ENCODE peak calls at places on chromosomes 3 and 15, in nine cellular contexts. One of them, this sample, is unnamed.

GRCh38 chr15:70636540-70637165 is 126.7 kb downstream of the UACA start:
- DNase-seq in stimulated activated CD4-positive, alpha-beta T cell treated with anti-CD3 and anti-CD28 coated beads, Interleukin-12 subunit alpha, Interleukin-12 subunit beta, amount 100 ng/mL, for 4 hours: no peak
- DNase-seq in epithelial cell of esophagus: no peak
- DNase-seq in mesenchymal stem cell: peak; percentile 37
- DNase-seq in T1000: no peak
- DNase-seq in OCI-LY7: no peak
- DNase-seq in activated CD4-positive, alpha-beta T cell treated with anti-CD3 and anti-CD28 coated beads for 4 hours: no peak
- DNase-seq in astrocyte of the spinal cord: peak; percentile 36
- DNase-seq in GM12891: no peak
- DNase-seq in this sample: peak; percentile 74

GRCh38 chr3:155423526-155423925 is 130.0 kb upstream of the STRIT1 start:
- DNase-seq in mesenchymal stem cell: no peak
- DNase-seq in OCI-LY7: no peak
- DNase-seq in epithelial cell of esophagus: no peak
- DNase-seq in GM12891: no peak
- DNase-seq in T1000: no peak
- DNase-seq in stimulated activated CD4-positive, alpha-beta T cell treated with anti-CD3 and anti-CD28 coated beads, Interleukin-12 subunit alpha, Interleukin-12 subunit beta, amount 100 ng/mL, for 4 hours: no peak
- DNase-seq in activated CD4-positive, alpha-beta T cell treated with anti-CD3 and anti-CD28 coated beads for 4 hours: no peak
- DNase-seq in astrocyte of the spinal cord: no peak
- DNase-seq in this sample: no peak

GRCh38 chr3:33372218-33373081 is 67.8 kb downstream of the UBP1 start:
- DNase-seq in GM12891: peak; percentile 21
- DNase-seq in stimulated activated CD4-positive, alpha-beta T cell treated with anti-CD3 and anti-CD28 coated beads, Interleukin-12 subunit alpha, Interleukin-12 subunit beta, amount 100 ng/mL, for 4 hours: peak; percentile 32
- DNase-seq in T1000: peak; percentile 46
- DNase-seq in epithelial cell of esophagus: peak; percentile 77
- DNase-seq in astrocyte of the spinal cord: peak; percentile 77
- DNase-seq in activated CD4-positive, alpha-beta T cell treated with anti-CD3 and anti-CD28 coated beads for 4 hours: peak; percentile 18
- DNase-seq in mesenchymal stem cell: peak; percentile 74
- DNase-seq in OCI-LY7: peak; percentile 60
- DNase-seq in this sample: peak; percentile 80

GRCh38 chr3:13824521-13825316 is 55.2 kb downstream of the WNT7A start:
- DNase-seq in activated CD4-positive, alpha-beta T cell treated with anti-CD3 and anti-CD28 coated beads for 4 hours: no peak
- DNase-seq in T1000: no peak
- DNase-seq in mesenchymal stem cell: no peak
- DNase-seq in epithelial cell of esophagus: peak; percentile 23
- DNase-seq in stimulated activated CD4-positive, alpha-beta T cell treated with anti-CD3 and anti-CD28 coated beads, Interleukin-12 subunit alpha, Interleukin-12 subunit beta, amount 100 ng/mL, for 4 hours: no peak
- DNase-seq in astrocyte of the spinal cord: no peak
- DNase-seq in GM12891: no peak
- DNase-seq in OCI-LY7: no peak
- DNase-seq in this sample: no peak

GRCh38 chr3:72317491-72317890 is 530.8 kb downstream of the SHQ1 start:
- DNase-seq in stimulated activated CD4-positive, alpha-beta T cell treated with anti-CD3 and anti-CD28 coated beads, Interleukin-12 subunit alpha, Interleukin-12 subunit beta, amount 100 ng/mL, for 4 hours: no peak
- DNase-seq in activated CD4-positive, alpha-beta T cell treated with anti-CD3 and anti-CD28 coated beads for 4 hours: no peak
- DNase-seq in mesenchymal stem cell: no peak
- DNase-seq in T1000: no peak
- DNase-seq in GM12891: no peak
- DNase-seq in OCI-LY7: no peak
- DNase-seq in astrocyte of the spinal cord: no peak
- DNase-seq in epithelial cell of esophagus: no peak
- DNase-seq in this sample: peak; percentile 45

GRCh38 chr3:169659096-169659521 is 4.4 kb downstream of the MECOM start:
- DNase-seq in astrocyte of the spinal cord: no peak
- DNase-seq in activated CD4-positive, alpha-beta T cell treated with anti-CD3 and anti-CD28 coated beads for 4 hours: no peak
- DNase-seq in stimulated activated CD4-positive, alpha-beta T cell treated with anti-CD3 and anti-CD28 coated beads, Interleukin-12 subunit alpha, Interleukin-12 subunit beta, amount 100 ng/mL, for 4 hours: no peak
- DNase-seq in mesenchymal stem cell: no peak
- DNase-seq in epithelial cell of esophagus: no peak
- DNase-seq in GM12891: no peak
- DNase-seq in OCI-LY7: no peak
- DNase-seq in T1000: no peak
- DNase-seq in this sample: peak; percentile 4

GRCh38 chr3:126982125-126982521 is 792 bp upstream of the PLXNA1 start:
- DNase-seq in GM12891: no peak
- DNase-seq in OCI-LY7: no peak
- DNase-seq in T1000: no peak
- DNase-seq in mesenchymal stem cell: peak; percentile 63
- DNase-seq in stimulated activated CD4-positive, alpha-beta T cell treated with anti-CD3 and anti-CD28 coated beads, Interleukin-12 subunit alpha, Interleukin-12 subunit beta, amount 100 ng/mL, for 4 hours: peak; percentile 59
- DNase-seq in epithelial cell of esophagus: peak; percentile 62
- DNase-seq in astrocyte of the spinal cord: peak; percentile 19
- DNase-seq in activated CD4-positive, alpha-beta T cell treated with anti-CD3 and anti-CD28 coated beads for 4 hours: peak; percentile 80
- DNase-seq in this sample: no peak

GRCh38 chr15:77059761-77060345 is 11.1 kb downstream of the TSPAN3 start:
- DNase-seq in activated CD4-positive, alpha-beta T cell treated with anti-CD3 and anti-CD28 coated beads for 4 hours: no peak
- DNase-seq in stimulated activated CD4-positive, alpha-beta T cell treated with anti-CD3 and anti-CD28 coated beads, Interleukin-12 subunit alpha, Interleukin-12 subunit beta, amount 100 ng/mL, for 4 hours: no peak
- DNase-seq in astrocyte of the spinal cord: no peak
- DNase-seq in OCI-LY7: peak; percentile 34
- DNase-seq in T1000: no peak
- DNase-seq in epithelial cell of esophagus: no peak
- DNase-seq in mesenchymal stem cell: no peak
- DNase-seq in GM12891: no peak
- DNase-seq in this sample: peak; percentile 33

GRCh38 chr3:148962513-148962912 is 28.8 kb upstream of the GYG1 start:
- DNase-seq in GM12891: no peak
- DNase-seq in astrocyte of the spinal cord: peak; percentile 80
- DNase-seq in T1000: no peak
- DNase-seq in mesenchymal stem cell: peak; percentile 84
- DNase-seq in stimulated activated CD4-positive, alpha-beta T cell treated with anti-CD3 and anti-CD28 coated beads, Interleukin-12 subunit alpha, Interleukin-12 subunit beta, amount 100 ng/mL, for 4 hours: no peak
- DNase-seq in OCI-LY7: peak; percentile 7
- DNase-seq in epithelial cell of esophagus: peak; percentile 83
- DNase-seq in activated CD4-positive, alpha-beta T cell treated with anti-CD3 and anti-CD28 coated beads for 4 hours: no peak
- DNase-seq in this sample: peak; percentile 81

This sample was measured in astrocyte of the hippocampus.